ENCODE peak calls at places on chromosomes 6 and 20, in seven cellular contexts. C is stimulated activated CD4-positive, alpha-beta T cell treated with anti-CD3 and anti-CD28 coated beads, TNF-alpha, amount 100 ng/mL, for 1 hour; M is keratinocyte; Z is OCI-M1; N is activated CD4-positive, CD25-positive, alpha-beta regulatory T cell; S is COR-L47; F is adipocyte. L is an unnamed sample.

GRCh38 chr6:114068119-114068518 is 97.2 kb upstream of the HDAC2 start:
- DNase-seq in N (no peak), Z (no peak), M (no peak), S (no peak), C (no peak), F (no peak), L (no peak)

GRCh38 chr6:39003072-39003471 is 45.5 kb upstream of the GLP1R start:
- DNase-seq in F (no peak), N (no peak), M (no peak), C (no peak), Z (peak; percentile 59), S (peak; percentile 31), L (no peak)

GRCh38 chr6:7684076-7684475 is 41.8 kb upstream of the BMP6 start:
- DNase-seq in F (no peak), N (no peak), M (no peak), Z (peak; percentile 75), S (no peak), C (no peak), L (no peak)

GRCh38 chr6:17705778-17706579 is 746 bp downstream of the NUP153 start:
- DNase-seq in N (peak; percentile 57), Z (peak; percentile 90), C (peak; percentile 72), M (no peak), S (peak; percentile 65), F (peak; percentile 74), L (peak; percentile 22)

GRCh38 chr20:18926972-18927371 is 113.4 kb downstream of the SCP2D1 start:
- DNase-seq in C (no peak), M (no peak), Z (no peak), F (no peak), N (no peak), S (no peak), L (no peak)

GRCh38 chr20:15703171-15703911 is 869.9 kb downstream of the KIF16B start:
- DNase-seq in F (no peak), M (peak; percentile 75), C (no peak), N (no peak), Z (peak; percentile 34), S (no peak), L (no peak)

GRCh38 chr6:43544461-43544860 is 27.6 kb downstream of the POLR1C start:
- DNase-seq in C (no peak), S (no peak), M (no peak), N (no peak), Z (no peak), F (no peak), L (no peak)

GRCh38 chr6:139588734-139589418 is 214.4 kb upstream of the CITED2 start:
- DNase-seq in F (peak; percentile 85), Z (no peak), M (no peak), N (no peak), C (no peak), S (no peak), L (no peak)

GRCh38 chr6:117542493-117542892 is 59.8 kb downstream of the GOPC start:
- DNase-seq in S (no peak), N (no peak), Z (no peak), C (no peak), F (no peak), M (peak; percentile 26), L (no peak)

GRCh38 chr6:116764961-116765841 is at the start of gene FAM162B:
- DNase-seq in M (no peak), F (peak; percentile 45), C (no peak), N (no peak), S (no peak), Z (no peak), L (no peak)

GRCh38 chr6:118869894-118870665 is 23.9 kb upstream of the ASF1A start:
- DNase-seq in S (no peak), F (no peak), C (no peak), Z (peak; percentile 54), M (no peak), N (no peak), L (no peak)

GRCh38 chr20:17806739-17807441 is 107.1 kb downstream of the BANF2 start:
- DNase-seq in M (no peak), C (no peak), Z (peak; percentile 9), N (no peak), F (peak; percentile 86), S (no peak), L (no peak)

GRCh38 chr6:88808381-88808780 is 155.0 kb downstream of the RNGTT start:
- DNase-seq in C (no peak), M (no peak), F (peak; percentile 58), N (no peak), S (no peak), Z (no peak), L (no peak)

GRCh38 chr6:134398453-134398852 is 80.5 kb upstream of the SGK1 start:
- DNase-seq in C (no peak), Z (peak; percentile 50), F (no peak), S (no peak), M (no peak), N (no peak), L (no peak)

GRCh38 chr6:135880066-135880972 is 28.8 kb downstream of the PDE7B start:
- DNase-seq in Z (peak; percentile 84), M (no peak), N (peak; percentile 10), F (peak; percentile 13), S (no peak), C (peak; percentile 2), L (no peak)

L was measured in GOT3.